ENCODE peak calls at places on chromosome 22, in five cellular contexts. B is hippocampal formation, O is neuronal stem cell, E is ecto neural progenitor cell, U is A549. H is an unnamed sample.
A peak's percentile ranks its signal among the peaks of the same experiment; 100 is the strongest.

GRCh38 chr22:40487663-40488249 is 117.4 kb downstream of the SGSM3 start:
- DNase-seq in B (no peak), O (no peak), E (no peak), U (peak; percentile 50), H (no peak)

GRCh38 chr22:27617214-27617881 is 184.2 kb downstream of the MN1 start:
- DNase-seq in B (no peak), O (no peak), E (no peak), U (peak; percentile 12), H (no peak)

GRCh38 chr22:39343259-39344045 is 6.3 kb upstream of the SYNGR1 start:
- DNase-seq in B (peak; percentile 63), O (no peak), E (peak; percentile 70), U (peak; percentile 61), H (no peak)

GRCh38 chr22:46546466-46547178 is 9.2 kb upstream of the CELSR1 start:
- DNase-seq in B (no peak), O (no peak), E (peak; percentile 49), U (no peak), H (no peak)

GRCh38 chr22:41264408-41264941 is 21.5 kb downstream of the RANGAP1 start:
- DNase-seq in B (peak; percentile 89), O (no peak), E (no peak), U (no peak), H (no peak)

GRCh38 chr22:37161442-37161841 is 11.7 kb upstream of the IL2RB start:
- DNase-seq in B (no peak), O (no peak), E (no peak), U (peak; percentile 53), H (no peak)

GRCh38 chr22:46044718-46045458 is 67.9 kb upstream of the WNT7B start:
- DNase-seq in B (peak; percentile 67), O (no peak), E (no peak), U (no peak), H (no peak)

GRCh38 chr22:40028098-40028425 is 33.3 kb downstream of the FAM83F start:
- DNase-seq in B (no peak), O (no peak), E (no peak), U (no peak), H (no peak)

GRCh38 chr22:22196833-22197477 is 47.6 kb upstream of the VPREB1 start:
- DNase-seq in B (no peak), O (no peak), E (no peak), U (no peak), H (no peak)

GRCh38 chr22:35275580-35275979 is 18.3 kb downstream of the HMGXB4 start:
- DNase-seq in B (no peak), O (no peak), E (no peak), U (no peak), H (no peak)

H was measured in osteocyte.